ENCODE peak calls at places on chromosomes 13 and 19, in six cellular contexts. A is NT2/D1, W is K562, X is H1, H is HepG2, O is GM12878. Z is an unnamed sample.

GRCh38 chr19:38514812-38515633 is 81.5 kb downstream of the RYR1 start:
- DNase-seq in A (peak), W (peak), X (peak), H (peak), O (no peak), Z (peak)

GRCh38 chr13:20998649-20999415 is 62.6 kb downstream of the LATS2 start:
- DNase-seq in A (no peak), W (no peak), X (no peak), H (no peak), O (no peak), Z (no peak)

GRCh38 chr19:38740932-38741331 is 3.3 kb downstream of the CAPN12 start:
- DNase-seq in A (no peak), W (no peak), X (no peak), H (no peak), O (no peak), Z (no peak)

GRCh38 chr13:109717686-109718085 is 68.7 kb downstream of the IRS2 start:
- DNase-seq in A (no peak), W (no peak), X (no peak), H (no peak), O (no peak), Z (no peak)

GRCh38 chr13:43123856-43124255 is 100.5 kb downstream of the DNAJC15 start:
- DNase-seq in A (no peak), W (no peak), X (no peak), H (no peak), O (no peak), Z (no peak)

GRCh38 chr13:92602560-92602959 is 624.0 kb upstream of the GPC6 start:
- DNase-seq in A (no peak), W (no peak), X (no peak), H (no peak), O (no peak), Z (no peak)

GRCh38 chr19:52229524-52229923 is 39.7 kb downstream of the PPP2R1A start:
- DNase-seq in A (no peak), W (no peak), X (no peak), H (no peak), O (no peak), Z (no peak)

GRCh38 chr13:105410602-105411001 is 1124.9 kb downstream of the EFNB2 start:
- DNase-seq in A (peak), W (peak), X (peak), H (peak), O (no peak), Z (peak)

GRCh38 chr13:99501952-99502310 is 659 bp downstream of the TM9SF2 start:
- DNase-seq in A (no peak), W (no peak), X (no peak), H (no peak), O (no peak), Z (no peak)

GRCh38 chr13:34145061-34145460 is 327.1 kb downstream of the RFC3 start:
- DNase-seq in A (no peak), W (no peak), X (no peak), H (no peak), O (no peak), Z (no peak)
- TF ChIP-seq ZNF274 in A (no peak), W (no peak), X (no peak), H (no peak), O (no peak), Z (no peak)

DNA sequence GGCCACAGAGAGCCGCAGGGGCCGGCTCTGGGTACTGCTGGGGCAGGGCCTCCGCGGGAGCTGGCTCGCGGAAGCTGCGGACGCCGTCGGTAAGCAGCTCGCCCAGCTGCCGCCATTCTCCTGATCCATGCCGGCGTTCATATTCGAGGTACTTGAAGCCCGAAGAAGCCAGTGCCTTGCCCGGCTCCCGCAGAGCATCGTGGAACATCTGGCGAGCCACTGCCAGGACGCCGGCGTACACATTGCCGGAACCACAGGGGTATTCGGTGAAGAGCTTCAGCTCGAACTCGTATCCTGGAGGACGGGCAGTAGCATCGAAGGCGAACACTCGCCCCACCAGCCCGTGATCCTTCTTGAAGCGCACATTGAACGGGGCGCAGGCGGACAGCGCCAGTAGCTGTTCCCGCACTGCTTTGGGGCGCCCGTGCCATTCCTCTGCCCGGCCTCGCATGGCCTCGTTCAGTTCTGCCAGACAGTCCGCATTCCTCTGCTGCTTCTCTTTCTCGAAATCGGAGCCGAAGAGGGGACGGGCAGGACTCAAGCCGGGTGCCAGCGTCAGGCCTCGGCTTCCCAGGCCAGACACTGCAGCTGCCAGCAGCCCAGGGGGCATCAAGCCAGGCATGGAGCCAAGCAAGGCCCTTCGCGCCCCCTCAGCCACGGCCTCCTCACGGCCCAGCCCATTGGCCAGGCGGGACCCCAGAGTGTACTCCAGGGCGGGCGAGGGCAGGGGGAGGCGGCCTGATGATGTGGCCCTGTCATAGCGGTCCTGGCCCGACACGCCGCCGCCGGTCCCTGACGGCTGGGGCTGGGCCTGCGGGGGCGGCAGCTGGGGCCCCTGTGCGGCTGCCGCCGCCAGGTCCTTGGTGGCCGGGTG is 1.0 kb downstream of the IRF2BP1 start:
- DNase-seq in A (no peak), W (peak), X (no peak), H (no peak), O (no peak), Z (no peak)
- TF ChIP-seq ZNF274 in A (no peak), W (no peak), X (no peak), H (no peak), O (no peak), Z (no peak)

GRCh38 chr13:31543190-31543589 is 196.1 kb upstream of the RXFP2 start:
- DNase-seq in A (no peak), W (no peak), X (no peak), H (no peak), O (no peak), Z (no peak)

GRCh38 chr13:31540316-31540715 is 199.0 kb upstream of the RXFP2 start:
- DNase-seq in A (no peak), W (no peak), X (no peak), H (no peak), O (no peak), Z (no peak)

DNA sequence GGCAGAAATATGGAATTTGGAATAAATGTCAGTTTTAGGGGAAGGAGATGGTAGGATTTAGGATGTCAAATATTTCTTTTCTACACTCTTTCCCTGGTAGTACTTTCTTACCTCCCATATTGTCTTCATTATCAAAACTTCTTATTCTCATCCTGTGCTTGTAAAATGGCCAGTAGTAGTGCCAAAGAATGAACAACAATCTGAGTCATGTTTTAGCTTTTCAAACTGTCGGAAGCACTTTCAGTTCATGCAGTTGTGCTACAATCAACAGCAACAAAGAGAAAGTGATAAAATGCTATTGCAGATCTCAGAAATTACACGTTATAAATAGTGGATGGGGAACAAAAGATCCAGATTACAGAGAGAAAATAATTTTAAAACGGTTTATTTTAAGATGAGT is 193.7 kb upstream of the RXFP2 start:
- DNase-seq in A (no peak), W (no peak), X (no peak), H (no peak), O (no peak), Z (no peak)
- TF ChIP-seq ZNF274 in A (no peak), W (no peak), X (no peak), H (no peak), O (no peak), Z (no peak)

DNA sequence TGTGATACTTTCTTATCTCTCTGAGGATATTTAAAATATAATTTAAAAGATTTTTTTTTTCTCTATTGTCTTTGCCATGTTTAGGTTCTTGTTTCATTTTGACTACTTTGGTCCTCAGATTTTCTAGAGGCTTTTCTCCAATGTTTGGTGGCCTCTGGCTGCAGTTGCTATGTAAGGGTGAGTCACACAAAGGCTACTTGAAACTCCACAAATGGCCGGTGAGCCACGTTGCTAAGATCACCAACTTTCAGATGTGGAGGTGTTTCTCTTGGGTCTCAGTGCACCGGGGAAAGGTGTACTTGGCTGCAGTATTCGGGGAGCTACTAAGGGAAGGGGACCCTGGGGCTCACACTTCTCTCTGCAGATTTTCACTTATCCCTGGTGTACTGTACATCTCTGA is 248.1 kb downstream of the HS6ST3 start:
- DNase-seq in A (no peak), W (no peak), X (no peak), H (no peak), O (no peak), Z (no peak)
- TF ChIP-seq ZNF274 in A (no peak), W (no peak), X (no peak), H (no peak), O (no peak), Z (no peak)

GRCh38 chr13:35891486-35891885 is 239.7 kb downstream of the DCLK1 start:
- DNase-seq in A (no peak), W (no peak), X (no peak), H (no peak), O (no peak), Z (no peak)
- TF ChIP-seq ZNF274 in A (no peak), W (no peak), X (no peak), H (no peak), O (no peak), Z (no peak)

Z was measured in HCT116.